ENCODE peak calls at places on chromosomes 11 and 22, in four cellular contexts. X is activated naive CD4-positive, alpha-beta T cell treated with anti-CD3 and anti-CD28 coated beads, Interleukin-2, amount 50 U/mL, for 16 hours; P is naive thymus-derived CD8-positive, alpha-beta T cell; H is astrocyte of the spinal cord. U is an unnamed sample.
A peak's percentile ranks its signal among the peaks of the same experiment; 100 is the strongest.

GRCh38 chr11:86184728-86185127 is 59.8 kb upstream of the EED start:
- DNase-seq in X (no peak), P (no peak), H (no peak), U (no peak)

GRCh38 chr11:14029971-14030531 is 67.5 kb downstream of the SPON1 start:
- DNase-seq in X (no peak), P (no peak), H (no peak), U (no peak)

GRCh38 chr11:28615542-28615941 is 507.4 kb downstream of the METTL15 start:
- DNase-seq in X (no peak), P (no peak), H (peak; percentile 31), U (no peak)

GRCh38 chr11:6307879-6308278 is 12.4 kb downstream of the CAVIN3 start:
- DNase-seq in X (no peak), P (no peak), H (peak; percentile 13), U (no peak)

GRCh38 chr22:31451709-31452571 is 37.7 kb downstream of the EIF4ENIF1 start:
- DNase-seq in X (no peak), P (peak; percentile 34), H (peak; percentile 43), U (no peak)

GRCh38 chr11:113014262-113014661 is 53.0 kb downstream of the NCAM1 start:
- DNase-seq in X (no peak), P (no peak), H (no peak), U (no peak)

GRCh38 chr11:326842-327580 is 6.4 kb upstream of the IFITM3 start:
- DNase-seq in X (no peak), P (peak; percentile 84), H (peak; percentile 64), U (peak; percentile 65)

GRCh38 chr22:36640106-36640672 is 63.4 kb downstream of the CACNG2 start:
- DNase-seq in X (no peak), P (no peak), H (no peak), U (no peak)

GRCh38 chr11:123184531-123184930 is 10.5 kb downstream of the CLMP start:
- DNase-seq in X (no peak), P (no peak), H (no peak), U (no peak)

GRCh38 chr11:2106583-2107209 is 32.5 kb downstream of the IGF2 start:
- DNase-seq in X (no peak), P (no peak), H (no peak), U (no peak)

U was measured in naive thymus-derived CD4-positive, alpha-beta T cell.